ENCODE peak calls at places on chromosomes 5 and 9, in eight cellular contexts. V is mucosa of gallbladder; P is activated T-helper 1 cell treated with Interleukin-2 at 50 U/mL for 16 hours; F is HCT116; Y is K562; O is GM12891; A is T-helper 2 cell; S is activated CD4-positive, alpha-beta T cell treated with anti-CD3 and anti-CD28 coated beads, Interleukin-2, amount 50 U/mL, for 4 hours. R is an unnamed sample.

GRCh38 chr5:101942321-101942882 is 353.7 kb downstream of the SLCO4C1 start:
- DNase-seq in O (peak; percentile 1), S (no peak), Y (no peak), P (no peak), A (peak; percentile 25), F (peak; percentile 27), V (peak; percentile 16), R (peak; percentile 61)

GRCh38 chr5:178416919-178417318 is 173.3 kb downstream of the COL23A1 start:
- DNase-seq in A (no peak), V (no peak), P (no peak), O (no peak), Y (no peak), S (no peak), F (no peak), R (no peak)

GRCh38 chr5:2205596-2205995 is 322.9 kb upstream of the IRX4 start:
- DNase-seq in P (no peak), A (no peak), S (no peak), V (peak; percentile 8), O (no peak), F (no peak), Y (no peak), R (no peak)

GRCh38 chr5:1319436-1320343 is 24.8 kb upstream of the TERT start:
- DNase-seq in A (no peak), O (no peak), P (no peak), V (no peak), S (no peak), Y (no peak), F (no peak), R (no peak)

GRCh38 chr5:145680744-145681143 is 154.4 kb downstream of the PRELID2 start:
- DNase-seq in S (no peak), A (no peak), F (no peak), Y (no peak), O (no peak), V (peak; percentile 25), P (no peak), R (no peak)

GRCh38 chr5:131514316-131515275 is 120.4 kb downstream of the RAPGEF6 start:
- DNase-seq in Y (no peak), P (no peak), A (peak; percentile 83), S (no peak), V (no peak), O (no peak), F (no peak), R (peak; percentile 25)

GRCh38 chr5:36323926-36324781 is 22.5 kb upstream of the RANBP3L start:
- DNase-seq in S (no peak), O (no peak), F (no peak), A (no peak), P (no peak), V (no peak), Y (no peak), R (no peak)

GRCh38 chr5:151596839-151597539 is 5.9 kb upstream of the FAT2 start:
- DNase-seq in A (no peak), V (no peak), S (no peak), O (no peak), P (no peak), F (no peak), Y (no peak), R (no peak)

GRCh38 chr5:65461490-65461889 is 20.2 kb downstream of the ADAMTS6 start:
- DNase-seq in Y (no peak), A (no peak), V (no peak), O (no peak), P (no peak), F (no peak), S (no peak), R (peak; percentile 47)

GRCh38 chr5:138224712-138225111 is 11.6 kb upstream of the CDC23 start:
- DNase-seq in F (no peak), O (no peak), Y (no peak), A (no peak), S (no peak), V (no peak), P (no peak), R (no peak)

GRCh38 chr5:172798422-172799215 is 27.6 kb upstream of the DUSP1 start:
- DNase-seq in S (no peak), V (no peak), A (no peak), O (no peak), Y (no peak), P (no peak), F (no peak), R (no peak)

GRCh38 chr9:79570449-79571308 is 1.1 kb upstream of the TLE4 start:
- DNase-seq in F (no peak), Y (peak; percentile 13), O (no peak), V (no peak), S (peak; percentile 21), A (peak; percentile 78), P (no peak), R (peak; percentile 65)

GRCh38 chr9:12516573-12516972 is 176.6 kb upstream of the TYRP1 start:
- DNase-seq in A (no peak), S (no peak), P (no peak), Y (no peak), O (no peak), V (no peak), F (no peak), R (no peak)

GRCh38 chr9:93081081-93081529 is 14.9 kb upstream of the CARD19 start:
- DNase-seq in S (no peak), Y (no peak), P (no peak), O (no peak), A (no peak), V (no peak), F (no peak), R (no peak)

R was measured in A673.